ENCODE peak calls at places on chromosomes 2 and 18, in four cellular contexts. I is GF-D8; Y is CD14-positive monocyte; S is activated CD8-positive, alpha-beta memory T cell treated with anti-CD3 and anti-CD28 coated beads for 24 hours. H is an unnamed sample.

GRCh38 chr18:3923750-3924149 is 473.8 kb downstream of the TGIF1 start:
- DNase-seq in S (no peak), Y (no peak), I (no peak), H (no peak)

GRCh38 chr18:48922801-48923730 is 27.7 kb downstream of the SMAD7 start:
- DNase-seq in I (peak), S (no peak), Y (peak), H (peak)

GRCh38 chr2:20035961-20036666 is 15.3 kb downstream of the LAPTM4A start:
- DNase-seq in I (peak), Y (no peak), S (no peak), H (peak)

GRCh38 chr2:3492951-3493609 is 26.3 kb downstream of the ADI1 start:
- DNase-seq in Y (no peak), I (no peak), S (peak), H (no peak)

GRCh38 chr18:59022167-59022945 is 117.3 kb upstream of the SEC11C start:
- DNase-seq in Y (no peak), S (no peak), I (no peak), H (no peak)

GRCh38 chr2:37468139-37468538 is 123.7 kb downstream of the QPCT start:
- DNase-seq in S (no peak), I (no peak), Y (no peak), H (no peak)

GRCh38 chr2:234939976-234940375 is 11.8 kb upstream of the SH3BP4 start:
- DNase-seq in Y (no peak), S (no peak), I (no peak), H (no peak)

GRCh38 chr2:20524412-20525040 is 77.7 kb downstream of the RHOB start:
- DNase-seq in S (no peak), I (peak), Y (no peak), H (peak)

GRCh38 chr2:73263540-73264331 is 20.5 kb downstream of the FBXO41 start:
- DNase-seq in I (no peak), Y (no peak), S (no peak), H (no peak)

GRCh38 chr2:63590621-63591408 is 2.1 kb downstream of the MDH1 start:
- DNase-seq in S (no peak), Y (no peak), I (peak), H (peak)

GRCh38 chr2:184394642-184395041 is 203.7 kb upstream of the ZNF804A start:
- DNase-seq in S (no peak), Y (no peak), I (no peak), H (no peak)

GRCh38 chr18:23998811-23999210 is 15.7 kb upstream of the TTC39C start:
- DNase-seq in S (no peak), Y (no peak), I (no peak), H (no peak)

GRCh38 chr2:179262077-179262660 is 2.5 kb downstream of the SESTD1 start:
- DNase-seq in Y (no peak), I (no peak), S (no peak), H (no peak)

GRCh38 chr2:54557601-54558187 is 101.6 kb downstream of the SPTBN1 start:
- DNase-seq in S (peak), Y (peak), I (peak), H (no peak)

GRCh38 chr2:227256605-227257004 is 68.4 kb upstream of the MFF start:
- DNase-seq in Y (no peak), I (no peak), S (no peak), H (no peak)

GRCh38 chr18:22838639-22839487 is 94.3 kb upstream of the RBBP8 start:
- DNase-seq in I (no peak), S (no peak), Y (no peak), H (no peak)

GRCh38 chr2:54669677-54670484 is 53.6 kb upstream of the EML6 start:
- DNase-seq in S (peak), Y (no peak), I (peak), H (peak)

GRCh38 chr18:69945220-69946114 is 2.2 kb downstream of the CD226 start:
- DNase-seq in I (no peak), S (peak), Y (no peak), H (no peak)

GRCh38 chr2:227889336-227889735 is 17.9 kb downstream of the DAW1 start:
- DNase-seq in Y (no peak), S (no peak), I (no peak), H (no peak)

GRCh38 chr2:226652388-226652787 is 147.2 kb downstream of the IRS1 start:
- DNase-seq in S (no peak), I (no peak), Y (no peak), H (peak)

GRCh38 chr2:163132850-163133249 is 294.3 kb upstream of the KCNH7 start:
- DNase-seq in I (no peak), Y (no peak), S (no peak), H (peak)

GRCh38 chr2:235510305-235510704 is 16.5 kb downstream of the AGAP1 start:
- DNase-seq in I (no peak), S (no peak), Y (no peak), H (no peak)

GRCh38 chr2:225740086-225740485 is 340.6 kb downstream of the NYAP2 start:
- DNase-seq in I (no peak), S (no peak), Y (no peak), H (no peak)

GRCh38 chr18:12883003-12883683 is 894 bp downstream of the PTPN2 start:
- DNase-seq in S (peak), I (no peak), Y (no peak), H (no peak)

GRCh38 chr2:42031783-42032620 is 15.8 kb upstream of the PKDCC start:
- DNase-seq in S (no peak), I (no peak), Y (no peak), H (no peak)

GRCh38 chr2:85706063-85706462 is 11.9 kb downstream of the GNLY start:
- DNase-seq in Y (no peak), I (no peak), S (no peak), H (no peak)